ENCODE peak calls at places on chromosome 14, in four cellular contexts. One of them, this sample, is unnamed.

GRCh38 chr14:91311284-91311662 is 66.8 kb upstream of the GPR68 start:
- DNase-seq in upper lobe of right lung: peak
- DNase-seq in cardiac muscle cell: no peak
- DNase-seq in HCT116: no peak
- DNase-seq in this sample: no peak

GRCh38 chr14:90573385-90574105 is 176.7 kb downstream of the CALM1 start:
- DNase-seq in upper lobe of right lung: peak
- DNase-seq in HCT116: no peak
- DNase-seq in cardiac muscle cell: peak
- DNase-seq in this sample: peak

GRCh38 chr14:40004871-40005503 is 572.8 kb upstream of the FBXO33 start:
- DNase-seq in HCT116: no peak
- DNase-seq in upper lobe of right lung: no peak
- DNase-seq in cardiac muscle cell: no peak
- DNase-seq in this sample: no peak

GRCh38 chr14:36449903-36450302 is 70.1 kb downstream of the NKX2-1 start:
- DNase-seq in cardiac muscle cell: no peak
- DNase-seq in upper lobe of right lung: no peak
- DNase-seq in HCT116: no peak
- DNase-seq in this sample: no peak

GRCh38 chr14:75438486-75439080 is 10.8 kb downstream of the JDP2 start:
- DNase-seq in HCT116: no peak
- DNase-seq in cardiac muscle cell: no peak
- DNase-seq in upper lobe of right lung: no peak
- DNase-seq in this sample: no peak

GRCh38 chr14:95619785-95620417 is 66.3 kb upstream of the TCL1B start:
- DNase-seq in HCT116: no peak
- DNase-seq in upper lobe of right lung: no peak
- DNase-seq in cardiac muscle cell: no peak
- DNase-seq in this sample: no peak

GRCh38 chr14:22314183-22314820 is 274.7 kb downstream of the DAD1 start:
- DNase-seq in upper lobe of right lung: no peak
- DNase-seq in cardiac muscle cell: peak
- DNase-seq in HCT116: peak
- DNase-seq in this sample: no peak

GRCh38 chr14:23725528-23725927 is 89.4 kb downstream of the DHRS2 start:
- DNase-seq in cardiac muscle cell: no peak
- DNase-seq in HCT116: no peak
- DNase-seq in upper lobe of right lung: no peak
- DNase-seq in this sample: no peak

GRCh38 chr14:63504628-63505027 is 38.5 kb downstream of the PPP2R5E start:
- DNase-seq in upper lobe of right lung: no peak
- DNase-seq in HCT116: no peak
- DNase-seq in cardiac muscle cell: no peak
- DNase-seq in this sample: no peak

GRCh38 chr14:83473846-83474245 is 1940.2 kb upstream of the SEL1L start:
- DNase-seq in upper lobe of right lung: no peak
- DNase-seq in cardiac muscle cell: no peak
- DNase-seq in HCT116: no peak
- DNase-seq in this sample: no peak

GRCh38 chr14:92774563-92774962 is 19.5 kb upstream of the GOLGA5 start:
- DNase-seq in HCT116: no peak
- DNase-seq in cardiac muscle cell: no peak
- DNase-seq in upper lobe of right lung: no peak
- DNase-seq in this sample: no peak

GRCh38 chr14:39847191-39847590 is 415.0 kb upstream of the FBXO33 start:
- DNase-seq in cardiac muscle cell: no peak
- DNase-seq in upper lobe of right lung: no peak
- DNase-seq in HCT116: no peak
- DNase-seq in this sample: no peak

GRCh38 chr14:89428556-89429196 is 11.6 kb upstream of the FOXN3 start:
- DNase-seq in upper lobe of right lung: peak
- DNase-seq in cardiac muscle cell: no peak
- DNase-seq in HCT116: no peak
- DNase-seq in this sample: peak

GRCh38 chr14:55097894-55098560 is 31.0 kb upstream of the LGALS3 start:
- DNase-seq in HCT116: no peak
- DNase-seq in cardiac muscle cell: no peak
- DNase-seq in upper lobe of right lung: no peak
- DNase-seq in this sample: no peak

GRCh38 chr14:37726708-37727107 is 131.3 kb downstream of the TTC6 start:
- DNase-seq in HCT116: no peak
- DNase-seq in cardiac muscle cell: no peak
- DNase-seq in upper lobe of right lung: no peak
- DNase-seq in this sample: no peak

GRCh38 chr14:104189629-104190335 is 51.4 kb downstream of the KIF26A start:
- DNase-seq in upper lobe of right lung: no peak
- DNase-seq in cardiac muscle cell: no peak
- DNase-seq in HCT116: no peak
- DNase-seq in this sample: no peak

GRCh38 chr14:22168092-22168955 is 420.7 kb downstream of the DAD1 start:
- DNase-seq in cardiac muscle cell: no peak
- DNase-seq in upper lobe of right lung: no peak
- DNase-seq in HCT116: no peak
- DNase-seq in this sample: no peak

GRCh38 chr14:55671641-55672040 is 91.6 kb downstream of the KTN1 start:
- DNase-seq in cardiac muscle cell: no peak
- DNase-seq in HCT116: no peak
- DNase-seq in upper lobe of right lung: no peak
- DNase-seq in this sample: no peak

GRCh38 chr14:39342768-39343167 is 89.5 kb downstream of the FBXO33 start:
- DNase-seq in cardiac muscle cell: no peak
- DNase-seq in upper lobe of right lung: no peak
- DNase-seq in HCT116: no peak
- DNase-seq in this sample: no peak

GRCh38 chr14:99389171-99389826 is 91.4 kb downstream of the SETD3 start:
- DNase-seq in cardiac muscle cell: peak
- DNase-seq in upper lobe of right lung: peak
- DNase-seq in HCT116: peak
- DNase-seq in this sample: no peak

GRCh38 chr14:55130194-55130550 is 1.1 kb downstream of the LGALS3 start:
- DNase-seq in cardiac muscle cell: no peak
- DNase-seq in upper lobe of right lung: no peak
- DNase-seq in HCT116: no peak
- DNase-seq in this sample: no peak

GRCh38 chr14:95713596-95714371 is at the start of gene TCL1A:
- DNase-seq in cardiac muscle cell: no peak
- DNase-seq in HCT116: no peak
- DNase-seq in upper lobe of right lung: no peak
- DNase-seq in this sample: no peak

GRCh38 chr14:67567654-67568053 is 32.4 kb downstream of the PIGH start:
- DNase-seq in HCT116: no peak
- DNase-seq in upper lobe of right lung: peak
- DNase-seq in cardiac muscle cell: no peak
- DNase-seq in this sample: peak

GRCh38 chr14:62645649-62646048 is 399.6 kb downstream of the KCNH5 start:
- DNase-seq in cardiac muscle cell: no peak
- DNase-seq in HCT116: no peak
- DNase-seq in upper lobe of right lung: no peak
- DNase-seq in this sample: no peak

GRCh38 chr14:93013368-93013719 is 90.4 kb downstream of the CHGA start:
- DNase-seq in cardiac muscle cell: no peak
- DNase-seq in upper lobe of right lung: no peak
- DNase-seq in HCT116: no peak
- DNase-seq in this sample: no peak

GRCh38 chr14:68711551-68712437 is 81.1 kb downstream of the ZFP36L1 start:
- DNase-seq in HCT116: no peak
- DNase-seq in cardiac muscle cell: no peak
- DNase-seq in upper lobe of right lung: no peak
- DNase-seq in this sample: no peak

GRCh38 chr14:38964630-38965029 is 138.4 kb downstream of the SEC23A start:
- DNase-seq in upper lobe of right lung: no peak
- DNase-seq in cardiac muscle cell: no peak
- DNase-seq in HCT116: no peak
- DNase-seq in this sample: no peak

GRCh38 chr14:31001339-31001658 is 24.1 kb upstream of the AP4S1 start:
- DNase-seq in cardiac muscle cell: no peak
- DNase-seq in upper lobe of right lung: no peak
- DNase-seq in HCT116: no peak
- DNase-seq in this sample: no peak

GRCh38 chr14:41868396-41868795 is 261.7 kb downstream of the LRFN5 start:
- DNase-seq in HCT116: no peak
- DNase-seq in cardiac muscle cell: no peak
- DNase-seq in upper lobe of right lung: no peak
- DNase-seq in this sample: no peak

DNA sequence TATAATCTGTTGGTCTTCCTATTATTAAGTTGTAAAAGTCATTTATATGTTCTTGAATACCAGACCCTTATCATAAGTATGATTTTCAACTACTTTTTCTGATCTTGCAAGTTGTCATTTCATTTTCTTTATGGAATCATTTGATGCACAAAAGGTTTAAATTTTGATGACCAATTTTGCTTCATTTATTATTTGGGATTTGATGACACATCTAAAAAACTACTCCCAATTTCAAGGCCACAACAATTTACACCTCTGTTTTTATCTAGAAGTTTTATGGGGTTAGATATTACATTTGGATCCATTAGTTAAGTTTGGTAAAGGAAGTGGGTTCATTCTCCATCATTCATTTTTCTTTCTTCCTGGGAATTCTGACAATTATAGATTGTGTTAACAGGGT is 259.2 kb downstream of the LRFN5 start:
- DNase-seq in cardiac muscle cell: no peak
- DNase-seq in HCT116: no peak
- DNase-seq in upper lobe of right lung: no peak
- DNase-seq in this sample: no peak
- H3K4me3 ChIP-seq in cardiac muscle cell: no peak
- H3K4me3 ChIP-seq in HCT116: no peak
- H3K4me3 ChIP-seq in upper lobe of right lung: no peak
- H3K4me3 ChIP-seq in this sample: no peak

DNA sequence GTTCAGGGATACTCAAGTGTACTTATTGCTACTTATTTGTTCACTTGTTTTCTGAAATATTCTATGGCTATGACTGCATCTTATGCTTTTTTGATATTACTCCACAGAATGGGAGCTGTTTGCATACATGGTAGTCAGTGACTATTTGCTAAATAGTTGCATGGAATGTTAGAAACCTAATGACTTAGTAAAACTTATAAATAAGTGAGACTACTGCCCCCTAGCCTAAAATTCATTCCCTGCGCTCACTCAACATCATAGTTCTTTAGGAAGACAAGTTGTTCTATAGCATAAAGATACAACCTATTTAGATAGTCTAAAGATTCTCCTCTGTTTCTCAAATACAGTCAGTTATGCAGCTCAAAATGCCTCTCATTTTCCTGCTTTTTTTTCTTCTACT is 305.5 kb downstream of the CEP128 start:
- DNase-seq in cardiac muscle cell: no peak
- DNase-seq in HCT116: no peak
- DNase-seq in upper lobe of right lung: no peak
- DNase-seq in this sample: no peak
- TF ChIP-seq CTCF in cardiac muscle cell: peak
- TF ChIP-seq CTCF in HCT116: peak
- TF ChIP-seq CTCF in upper lobe of right lung: no peak
- TF ChIP-seq CTCF in this sample: peak

GRCh38 chr14:56855891-56856461 is 45.7 kb upstream of the OTX2 start:
- DNase-seq in HCT116: no peak
- DNase-seq in cardiac muscle cell: peak
- DNase-seq in upper lobe of right lung: no peak
- DNase-seq in this sample: no peak
- H3K4me3 ChIP-seq in HCT116: no peak
- H3K4me3 ChIP-seq in cardiac muscle cell: peak
- H3K4me3 ChIP-seq in upper lobe of right lung: no peak
- H3K4me3 ChIP-seq in this sample: no peak

GRCh38 chr14:101707285-101707842 is 54.1 kb upstream of the PPP2R5C start:
- DNase-seq in HCT116: peak
- DNase-seq in cardiac muscle cell: peak
- DNase-seq in upper lobe of right lung: no peak
- DNase-seq in this sample: no peak
- TF ChIP-seq CTCF in HCT116: peak
- TF ChIP-seq CTCF in cardiac muscle cell: peak
- TF ChIP-seq CTCF in upper lobe of right lung: peak
- TF ChIP-seq CTCF in this sample: peak

GRCh38 chr14:71193663-71194062 is 286.4 kb downstream of the PCNX1 start:
- DNase-seq in cardiac muscle cell: no peak
- DNase-seq in HCT116: no peak
- DNase-seq in upper lobe of right lung: no peak
- DNase-seq in this sample: no peak
- H3K4me3 ChIP-seq in cardiac muscle cell: no peak
- H3K4me3 ChIP-seq in HCT116: no peak
- H3K4me3 ChIP-seq in upper lobe of right lung: no peak
- H3K4me3 ChIP-seq in this sample: no peak

DNA sequence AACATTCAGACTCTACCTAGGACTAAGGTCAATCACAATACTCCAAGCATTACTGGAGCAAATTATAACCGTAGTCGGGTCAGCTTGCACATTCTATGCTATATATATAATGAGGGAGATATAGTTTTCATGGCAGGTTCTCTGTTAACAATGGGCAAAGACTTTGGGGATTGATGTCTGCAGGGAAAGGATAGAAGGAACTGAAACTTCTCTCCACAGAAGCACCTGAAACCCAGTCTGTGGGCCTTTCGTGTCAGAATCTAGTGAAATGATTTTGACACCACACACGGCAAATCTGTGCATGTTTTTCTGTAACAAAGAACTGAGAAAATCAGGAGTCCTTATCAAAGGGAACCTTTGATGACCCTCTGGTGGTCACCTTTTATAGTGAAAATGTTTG is 847.4 kb downstream of the NRXN3 start:
- DNase-seq in cardiac muscle cell: no peak
- DNase-seq in HCT116: no peak
- DNase-seq in upper lobe of right lung: no peak
- DNase-seq in this sample: no peak
- TF ChIP-seq CTCF in cardiac muscle cell: no peak
- TF ChIP-seq CTCF in HCT116: no peak
- TF ChIP-seq CTCF in upper lobe of right lung: no peak
- TF ChIP-seq CTCF in this sample: no peak

DNA sequence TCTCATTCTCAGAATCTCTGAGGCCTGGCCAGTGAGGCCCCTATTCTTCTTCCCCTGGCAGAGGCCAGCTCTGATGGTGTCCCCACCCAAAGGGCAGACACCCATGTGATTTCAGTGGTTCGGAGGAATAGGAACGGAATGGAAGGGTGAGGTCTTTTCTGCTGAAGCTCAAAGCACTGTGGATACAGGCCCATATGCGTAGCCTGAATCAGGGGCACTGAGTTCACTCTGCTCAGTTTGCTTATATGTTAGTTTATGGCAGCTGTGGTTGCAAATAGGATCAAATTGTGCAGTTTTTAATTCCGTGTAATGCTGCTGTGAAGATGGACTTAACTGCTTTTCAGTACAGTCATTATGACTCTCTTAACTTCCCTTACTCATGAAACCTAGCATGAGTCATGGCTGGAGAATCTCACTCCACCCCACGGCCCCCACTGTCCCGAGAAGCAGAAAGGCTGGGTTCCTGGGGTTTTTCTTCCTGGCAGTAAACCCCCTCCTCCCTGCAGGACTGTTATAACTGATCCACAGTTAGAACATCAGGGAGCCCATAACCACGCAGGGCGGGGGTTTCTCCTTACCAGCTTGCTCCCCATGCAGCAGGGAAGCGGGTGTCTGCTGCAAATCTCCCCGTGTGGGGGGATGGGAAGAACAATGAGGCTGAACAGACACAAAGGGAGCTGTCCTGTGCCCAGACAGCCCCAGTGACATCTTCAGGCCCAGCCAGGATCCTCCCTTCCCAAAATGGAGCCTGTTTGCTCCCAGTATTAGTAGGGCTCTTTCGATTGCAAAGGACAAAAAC is 122.7 kb downstream of the SLC38A6 start:
- DNase-seq in upper lobe of right lung: no peak
- DNase-seq in cardiac muscle cell: no peak
- DNase-seq in HCT116: peak
- DNase-seq in this sample: peak
- H3K4me3 ChIP-seq in upper lobe of right lung: no peak
- H3K4me3 ChIP-seq in cardiac muscle cell: no peak
- H3K4me3 ChIP-seq in HCT116: peak
- H3K4me3 ChIP-seq in this sample: no peak

This sample was measured in RWPE2.